ENCODE peak calls at places on chromosome 16, in five cellular contexts. O, A, J, D and K are unnamed samples.

GRCh38 chr16:68200120-68200783 is 35.7 kb downstream of the ESRP2 start:
- DNase-seq in O (no peak), A (no peak), J (peak), D (peak), K (no peak)

GRCh38 chr16:29837833-29838232 is 17.6 kb downstream of the MVP start:
- DNase-seq in O (no peak), A (no peak), J (no peak), D (no peak), K (no peak)

GRCh38 chr16:88767546-88767945 is 17.5 kb downstream of the PIEZO1 start:
- DNase-seq in O (no peak), A (no peak), J (no peak), D (no peak), K (no peak)

GRCh38 chr16:65283238-65283651 is 161.4 kb upstream of the CDH11 start:
- DNase-seq in O (no peak), A (no peak), J (no peak), D (no peak), K (no peak)

GRCh38 chr16:47713225-47713595 is 252.1 kb downstream of the PHKB start:
- DNase-seq in O (no peak), A (no peak), J (no peak), D (no peak), K (no peak)

GRCh38 chr16:75250809-75251279 is 580 bp downstream of the BCAR1 start:
- DNase-seq in O (no peak), A (no peak), J (peak), D (peak), K (peak)

GRCh38 chr16:684961-685696 is 995 bp upstream of the JMJD8 start:
- DNase-seq in O (no peak), A (no peak), J (no peak), D (no peak), K (no peak)

GRCh38 chr16:87945351-87946042 is 5.7 kb upstream of the BANP start:
- DNase-seq in O (no peak), A (no peak), J (no peak), D (peak), K (no peak)